ENCODE peak calls at places on chromosomes 2 and 18, in four cellular contexts. R, K, A and W are unnamed samples.
A peak's percentile ranks its signal among the peaks of the same experiment; 100 is the strongest.

GRCh38 chr2:88239781-88240180 is 69.6 kb downstream of the THNSL2 start:
- DNase-seq in A (no peak), K (no peak), R (no peak), W (no peak)

GRCh38 chr18:13252696-13253410 is 34.3 kb downstream of the LDLRAD4 start:
- DNase-seq in K (no peak), A (no peak), R (no peak), W (no peak)

GRCh38 chr2:156896294-156896693 is 361.2 kb upstream of the GALNT5 start:
- DNase-seq in R (no peak), A (no peak), K (peak; percentile 82), W (peak; percentile 77)

GRCh38 chr2:96934831-96935545 is 51.4 kb downstream of the FAM178B start:
- DNase-seq in K (no peak), A (no peak), R (no peak), W (no peak)

GRCh38 chr18:29849145-29849544 is 1193.4 kb downstream of the DSC3 start:
- DNase-seq in K (peak; percentile 70), R (no peak), A (no peak), W (no peak)

GRCh38 chr2:29829841-29830240 is 91.5 kb downstream of the ALK start:
- DNase-seq in A (no peak), K (no peak), R (no peak), W (no peak)

GRCh38 chr2:16223481-16224177 is 283.3 kb downstream of the MYCN start:
- DNase-seq in R (peak; percentile 64), A (no peak), K (no peak), W (no peak)

GRCh38 chr18:6431659-6432318 is 17.1 kb upstream of the L3MBTL4 start:
- DNase-seq in R (no peak), K (no peak), A (no peak), W (no peak)

GRCh38 chr2:98606431-98606830 is 1.9 kb downstream of the COA5 start:
- DNase-seq in K (no peak), A (no peak), R (no peak), W (no peak)

GRCh38 chr2:26068602-26069298 is 34.9 kb downstream of the RAB10 start:
- DNase-seq in R (no peak), K (peak; percentile 85), A (peak; percentile 11), W (peak; percentile 90)

GRCh38 chr2:219440388-219441256 is 6.0 kb downstream of the SPEG start:
- DNase-seq in K (peak; percentile 17), A (no peak), R (no peak), W (no peak)

GRCh38 chr2:120293991-120294329 is 41.3 kb downstream of the RALB start:
- DNase-seq in R (no peak), K (no peak), A (no peak), W (no peak)

GRCh38 chr2:71813315-71813714 is 334.3 kb downstream of the CYP26B1 start:
- DNase-seq in A (no peak), R (no peak), K (no peak), W (no peak)

GRCh38 chr2:239566995-239567580 is 166.3 kb upstream of the HDAC4 start:
- DNase-seq in R (no peak), A (no peak), K (no peak), W (no peak)

GRCh38 chr2:16487686-16488085 is 177.9 kb downstream of the CYRIA start:
- DNase-seq in R (no peak), K (no peak), A (no peak), W (peak; percentile 9)

GRCh38 chr2:205746408-205746785 is 64.1 kb downstream of the NRP2 start:
- DNase-seq in R (no peak), A (no peak), K (no peak), W (no peak)

GRCh38 chr18:31513189-31513907 is 15.4 kb downstream of the DSG2 start:
- DNase-seq in K (no peak), A (no peak), R (no peak), W (peak; percentile 45)

GRCh38 chr2:36780231-36780808 is 83.8 kb downstream of the VIT start:
- DNase-seq in A (no peak), K (peak; percentile 72), R (peak; percentile 38), W (peak; percentile 74)

GRCh38 chr2:127051780-127052067 is 55.2 kb downstream of the BIN1 start:
- DNase-seq in K (no peak), A (no peak), R (no peak), W (no peak)

GRCh38 chr2:190853659-190854386 is 26.8 kb upstream of the GLS start:
- DNase-seq in R (no peak), A (no peak), K (no peak), W (no peak)

GRCh38 chr2:205934443-205934842 is 151.5 kb downstream of the INO80D start:
- DNase-seq in R (no peak), A (no peak), K (no peak), W (no peak)

GRCh38 chr2:9532421-9532820 is 23.2 kb downstream of the ADAM17 start:
- DNase-seq in R (no peak), A (no peak), K (no peak), W (no peak)

GRCh38 chr2:219476605-219477578 is 21.8 kb upstream of the GMPPA start:
- DNase-seq in K (no peak), R (peak; percentile 75), A (no peak), W (no peak)

GRCh38 chr2:215851091-215851490 is 162.3 kb downstream of the MREG start:
- DNase-seq in K (peak; percentile 64), A (no peak), R (no peak), W (peak; percentile 62)

GRCh38 chr2:41784496-41784895 is 263.3 kb upstream of the PKDCC start:
- DNase-seq in K (peak; percentile 10), A (no peak), R (no peak), W (no peak)

GRCh38 chr2:103401621-103402020 is 639.8 kb downstream of the TMEM182 start:
- DNase-seq in A (no peak), R (peak; percentile 14), K (no peak), W (peak; percentile 94)

GRCh38 chr18:805008-805754 is 6.9 kb downstream of the YES1 start:
- DNase-seq in A (no peak), K (no peak), R (no peak), W (no peak)

GRCh38 chr2:15959331-15960153 is 19.2 kb downstream of the MYCN start:
- DNase-seq in K (no peak), R (no peak), A (no peak), W (no peak)

GRCh38 chr2:113181491-113182051 is 7.8 kb downstream of the PSD4 start:
- DNase-seq in R (no peak), A (no peak), K (no peak), W (no peak)